ENCODE peak calls at places on chromosomes 16 and 17, in four cellular contexts. One of them, this sample, is unnamed.

GRCh38 chr16:11032000-11032921 is 87.9 kb downstream of the CLEC16A start:
- DNase-seq in psoas muscle: no peak
- DNase-seq in IMR-90: no peak
- DNase-seq in BJ: no peak
- DNase-seq in this sample: no peak

GRCh38 chr16:49580751-49581303 is 207.2 kb downstream of the C16orf78 start:
- DNase-seq in psoas muscle: no peak
- DNase-seq in IMR-90: peak; percentile 10
- DNase-seq in BJ: no peak
- DNase-seq in this sample: no peak

GRCh38 chr17:199195-199604 is 17.8 kb upstream of the DOC2B start:
- DNase-seq in psoas muscle: no peak
- DNase-seq in IMR-90: peak; percentile 16
- DNase-seq in BJ: no peak
- DNase-seq in this sample: no peak

GRCh38 chr16:14562691-14563491 is 67.2 kb downstream of the PARN start:
- DNase-seq in psoas muscle: peak; percentile 33
- DNase-seq in IMR-90: peak; percentile 26
- DNase-seq in BJ: no peak
- DNase-seq in this sample: no peak

GRCh38 chr16:29148867-29149272 is 164.0 kb downstream of the LAT start:
- DNase-seq in psoas muscle: no peak
- DNase-seq in IMR-90: no peak
- DNase-seq in BJ: no peak
- DNase-seq in this sample: no peak

GRCh38 chr17:40541060-40541872 is 24.0 kb downstream of the CCR7 start:
- DNase-seq in psoas muscle: no peak
- DNase-seq in IMR-90: no peak
- DNase-seq in BJ: no peak
- DNase-seq in this sample: no peak

GRCh38 chr17:76579281-76579680 is 6.4 kb downstream of the ST6GALNAC2 start:
- DNase-seq in psoas muscle: no peak
- DNase-seq in IMR-90: no peak
- DNase-seq in BJ: no peak
- DNase-seq in this sample: no peak

GRCh38 chr16:6545329-6545728 is 787.3 kb upstream of the RBFOX1 start:
- DNase-seq in psoas muscle: no peak
- DNase-seq in IMR-90: no peak
- DNase-seq in BJ: no peak
- DNase-seq in this sample: no peak

GRCh38 chr17:20174588-20175265 is 165.6 kb downstream of the SPECC1 start:
- DNase-seq in psoas muscle: no peak
- DNase-seq in IMR-90: peak; percentile 76
- DNase-seq in BJ: no peak
- DNase-seq in this sample: peak; percentile 60

GRCh38 chr17:42047343-42047742 is 3.1 kb downstream of the C17orf113 start:
- DNase-seq in psoas muscle: no peak
- DNase-seq in IMR-90: no peak
- DNase-seq in BJ: no peak
- DNase-seq in this sample: no peak

GRCh38 chr16:13984794-13985193 is 64.8 kb downstream of the ERCC4 start:
- DNase-seq in psoas muscle: no peak
- DNase-seq in IMR-90: no peak
- DNase-seq in BJ: no peak
- DNase-seq in this sample: no peak

GRCh38 chr16:70433456-70434103 is 5.3 kb downstream of the ST3GAL2 start:
- DNase-seq in psoas muscle: peak; percentile 61
- DNase-seq in IMR-90: peak; percentile 87
- DNase-seq in BJ: peak; percentile 67
- DNase-seq in this sample: no peak

GRCh38 chr16:65896448-65897153 is 469.9 kb upstream of the CDH5 start:
- DNase-seq in psoas muscle: no peak
- DNase-seq in IMR-90: no peak
- DNase-seq in BJ: no peak
- DNase-seq in this sample: no peak

GRCh38 chr17:60502145-60502544 is 23.9 kb downstream of the APPBP2 start:
- DNase-seq in psoas muscle: no peak
- DNase-seq in IMR-90: no peak
- DNase-seq in BJ: no peak
- DNase-seq in this sample: no peak

GRCh38 chr16:84303023-84303422 is 8.3 kb downstream of the WFDC1 start:
- DNase-seq in psoas muscle: no peak
- DNase-seq in IMR-90: peak; percentile 73
- DNase-seq in BJ: peak; percentile 83
- DNase-seq in this sample: no peak

GRCh38 chr17:73090396-73091202 is 1.9 kb downstream of the SLC39A11 start:
- DNase-seq in psoas muscle: no peak
- DNase-seq in IMR-90: no peak
- DNase-seq in BJ: no peak
- DNase-seq in this sample: no peak

GRCh38 chr17:52686140-52686539 is 527.6 kb upstream of the CA10 start:
- DNase-seq in psoas muscle: no peak
- DNase-seq in IMR-90: no peak
- DNase-seq in BJ: no peak
- DNase-seq in this sample: no peak

GRCh38 chr17:59804910-59805381 is 87.8 kb downstream of the TUBD1 start:
- DNase-seq in psoas muscle: no peak
- DNase-seq in IMR-90: no peak
- DNase-seq in BJ: no peak
- DNase-seq in this sample: no peak

GRCh38 chr16:86882586-86883280 is 304.4 kb downstream of the FOXL1 start:
- DNase-seq in psoas muscle: no peak
- DNase-seq in IMR-90: peak; percentile 88
- DNase-seq in BJ: no peak
- DNase-seq in this sample: peak; percentile 43

GRCh38 chr16:70766176-70766575 is 34.8 kb downstream of the VAC14 start:
- DNase-seq in psoas muscle: no peak
- DNase-seq in IMR-90: no peak
- DNase-seq in BJ: no peak
- DNase-seq in this sample: no peak

GRCh38 chr17:4997302-4998026 is at the start of the genes INCA1 and KIF1C:
- DNase-seq in psoas muscle: peak; percentile 95
- DNase-seq in IMR-90: peak; percentile 82
- DNase-seq in BJ: peak; percentile 28
- DNase-seq in this sample: peak; percentile 39

GRCh38 chr16:82360024-82360783 is 190.2 kb upstream of the MPHOSPH6 start:
- DNase-seq in psoas muscle: no peak
- DNase-seq in IMR-90: no peak
- DNase-seq in BJ: no peak
- DNase-seq in this sample: no peak

GRCh38 chr16:12178251-12178990 is 201.9 kb downstream of the SNX29 start:
- DNase-seq in psoas muscle: peak; percentile 63
- DNase-seq in IMR-90: peak; percentile 83
- DNase-seq in BJ: no peak
- DNase-seq in this sample: peak; percentile 48

GRCh38 chr17:65560628-65561371 is 648 bp downstream of the AXIN2 start:
- DNase-seq in psoas muscle: peak; percentile 90
- DNase-seq in IMR-90: peak; percentile 83
- DNase-seq in BJ: no peak
- DNase-seq in this sample: peak; percentile 56

GRCh38 chr16:9941245-9941644 is 241.0 kb downstream of the GRIN2A start:
- DNase-seq in psoas muscle: no peak
- DNase-seq in IMR-90: no peak
- DNase-seq in BJ: no peak
- DNase-seq in this sample: no peak

GRCh38 chr17:74713199-74713755 is 554 bp upstream of the CD300LF start:
- DNase-seq in psoas muscle: no peak
- DNase-seq in IMR-90: no peak
- DNase-seq in BJ: no peak
- DNase-seq in this sample: no peak
- H3K27me3 ChIP-seq in psoas muscle: peaks cover 21% of the 10 kb centered on the region
- H3K27me3 ChIP-seq in IMR-90: peaks cover 1% of the 10 kb centered on the region
- H3K27me3 ChIP-seq in BJ: peaks cover 1% of the 10 kb centered on the region
- H3K27me3 ChIP-seq in this sample: peaks cover 2% of the 10 kb centered on the region

GRCh38 chr16:276360-277077 is 775 bp upstream of the RGS11 start:
- DNase-seq in psoas muscle: no peak
- DNase-seq in IMR-90: no peak
- DNase-seq in BJ: no peak
- DNase-seq in this sample: no peak
- H3K4me3 ChIP-seq in psoas muscle: peak overlapping the region; percentile 66
- H3K4me3 ChIP-seq in IMR-90: no peak overlapping the region
- H3K4me3 ChIP-seq in BJ: no peak overlapping the region
- H3K4me3 ChIP-seq in this sample: no peak overlapping the region

DNA sequence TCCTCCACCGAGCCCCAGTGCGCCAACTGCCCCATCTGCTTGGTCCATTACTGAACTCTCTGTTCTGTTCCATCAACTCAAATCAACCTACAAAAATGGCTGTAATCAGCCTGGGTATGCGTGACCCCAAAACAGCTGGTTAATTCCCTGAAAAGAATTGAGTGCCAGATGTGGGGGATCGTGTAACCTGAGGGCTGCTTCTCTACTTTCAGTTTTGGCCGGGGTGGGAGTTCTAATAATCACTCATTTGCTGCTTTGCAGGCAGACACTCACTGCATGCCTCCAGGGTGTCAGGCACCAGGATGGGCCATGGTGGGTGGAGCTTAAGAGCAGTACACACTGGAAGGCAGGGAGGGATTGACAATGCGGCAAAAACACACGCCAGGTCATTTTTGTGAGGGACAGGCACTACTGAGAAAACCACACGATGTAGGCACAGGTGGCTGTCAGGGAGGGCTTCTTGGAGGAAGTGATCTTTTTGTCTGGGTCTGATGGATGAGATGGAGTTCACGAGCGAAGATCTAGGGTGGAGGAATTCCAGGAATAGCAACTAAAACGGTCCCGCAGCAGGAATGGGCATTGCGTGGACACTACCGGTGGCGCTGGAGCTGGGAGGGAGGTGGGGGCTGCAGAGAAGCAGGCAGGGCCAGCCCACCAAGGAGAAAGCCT is 30.3 kb upstream of the SSTR5 start:
- DNase-seq in psoas muscle: no peak
- DNase-seq in IMR-90: no peak
- DNase-seq in BJ: no peak
- DNase-seq in this sample: no peak
- H3K27me3 ChIP-seq in psoas muscle: peaks cover 82% of the 10 kb centered on the region
- H3K27me3 ChIP-seq in IMR-90: peaks cover 33% of the 10 kb centered on the region
- H3K27me3 ChIP-seq in BJ: no peaks in the 10 kb centered on the region
- H3K27me3 ChIP-seq in this sample: peaks cover 37% of the 10 kb centered on the region

GRCh38 chr16:56748826-56749225 is 18.9 kb downstream of the NUP93 start:
- DNase-seq in psoas muscle: no peak
- DNase-seq in IMR-90: no peak
- DNase-seq in BJ: no peak
- DNase-seq in this sample: no peak
- H3K4me3 ChIP-seq in psoas muscle: no peak overlapping the region
- H3K4me3 ChIP-seq in IMR-90: no peak overlapping the region
- H3K4me3 ChIP-seq in BJ: no peak overlapping the region
- H3K4me3 ChIP-seq in this sample: no peak overlapping the region

GRCh38 chr17:46820592-46821450 is 2.3 kb upstream of the WNT3 start:
- DNase-seq in psoas muscle: no peak
- DNase-seq in IMR-90: no peak
- DNase-seq in BJ: no peak
- DNase-seq in this sample: no peak
- H3K27me3 ChIP-seq in psoas muscle: peaks cover 73% of the 10 kb centered on the region
- H3K27me3 ChIP-seq in IMR-90: peaks cover 90% of the 10 kb centered on the region
- H3K27me3 ChIP-seq in BJ: peaks cover 57% of the 10 kb centered on the region
- H3K27me3 ChIP-seq in this sample: peaks cover 75% of the 10 kb centered on the region

This sample was measured in kidney epithelial cell.